ENCODE peak calls at places on chromosomes 13 and 19, in eight cellular contexts. L is K562, U is ovary, O is stomach, Q is transverse colon, N is suprapubic skin, J is tibial nerve, I is GM12878. K is an unnamed sample.

GRCh38 chr19:29810504-29810871 is 1.3 kb upstream of the CCNE1 start:
- DNase-seq in L (peak), U (peak), O (no peak), Q (peak), N (no peak), J (no peak), I (no peak), K (no peak)

GRCh38 chr13:36885901-36886300 is 34.1 kb downstream of the SMAD9 start:
- DNase-seq in L (no peak), U (no peak), O (no peak), Q (no peak), N (no peak), J (no peak), I (no peak), K (no peak)

GRCh38 chr19:29641597-29641996 is 23.7 kb upstream of the PLEKHF1 start:
- DNase-seq in L (no peak), U (no peak), O (no peak), Q (no peak), N (no peak), J (no peak), I (no peak), K (no peak)

GRCh38 chr19:14502334-14503092 is 6.6 kb upstream of the GIPC1 start:
- DNase-seq in L (no peak), U (no peak), O (no peak), Q (no peak), N (no peak), J (no peak), I (no peak), K (no peak)

GRCh38 chr19:3698386-3698950 is 1.8 kb downstream of the PIP5K1C start:
- DNase-seq in L (no peak), U (no peak), O (no peak), Q (no peak), N (no peak), J (no peak), I (no peak), K (no peak)

GRCh38 chr13:34867590-34867989 is 74.5 kb upstream of the NBEA start:
- DNase-seq in L (no peak), U (no peak), O (no peak), Q (no peak), N (no peak), J (no peak), I (peak), K (no peak)

GRCh38 chr19:35253316-35254286 is 4.8 kb downstream of the LSR start:
- DNase-seq in L (no peak), U (no peak), O (no peak), Q (no peak), N (no peak), J (no peak), I (no peak), K (peak)

GRCh38 chr13:113210834-113211233 is 1.4 kb downstream of the CUL4A start:
- DNase-seq in L (no peak), U (no peak), O (no peak), Q (no peak), N (no peak), J (no peak), I (no peak), K (no peak)

GRCh38 chr13:75812751-75813181 is 176.6 kb downstream of the LMO7 start:
- DNase-seq in L (no peak), U (no peak), O (peak), Q (no peak), N (no peak), J (no peak), I (no peak), K (no peak)

GRCh38 chr13:113970810-113971470 is 2.9 kb downstream of the C13orf46 start:
- DNase-seq in L (no peak), U (no peak), O (peak), Q (peak), N (peak), J (no peak), I (no peak), K (peak)

GRCh38 chr13:111179908-111180756 is 65.0 kb downstream of the ARHGEF7 start:
- DNase-seq in L (no peak), U (no peak), O (no peak), Q (no peak), N (no peak), J (no peak), I (no peak), K (no peak)

GRCh38 chr19:1116726-1117581 is 13.2 kb downstream of the GPX4 start:
- DNase-seq in L (no peak), U (no peak), O (no peak), Q (no peak), N (no peak), J (no peak), I (no peak), K (no peak)
- TF ChIP-seq EP300 in L (no peak), U (no peak), O (no peak), Q (no peak), N (no peak), J (no peak), I (no peak), K (no peak)

GRCh38 chr19:12833747-12834417 is 497 bp downstream of the RTBDN start:
- DNase-seq in L (peak), U (no peak), O (peak), Q (peak), N (no peak), J (no peak), I (no peak), K (no peak)
- H3K4me3 ChIP-seq in L (peak), U (peak), O (peak), Q (peak), N (peak), J (peak), I (peak), K (peak)

GRCh38 chr19:5789886-5790572 is 934 bp downstream of the DUS3L start:
- DNase-seq in L (no peak), U (no peak), O (no peak), Q (no peak), N (no peak), J (no peak), I (no peak), K (peak)
- TF ChIP-seq EP300 in L (no peak), U (no peak), O (no peak), Q (no peak), N (no peak), J (no peak), I (no peak), K (no peak)

GRCh38 chr13:50081106-50081898 is 66.1 kb downstream of the KCNRG start:
- DNase-seq in L (peak), U (peak), O (peak), Q (peak), N (peak), J (no peak), I (no peak), K (peak)

GRCh38 chr13:50081899-50082425 is 66.7 kb downstream of the KCNRG start:
- DNase-seq in L (peak), U (peak), O (peak), Q (peak), N (peak), J (peak), I (peak), K (peak)

GRCh38 chr13:50082426-50083283 is 67.4 kb downstream of the KCNRG start:
- DNase-seq in L (peak), U (peak), O (peak), Q (peak), N (peak), J (peak), I (peak), K (peak)

GRCh38 chr13:50080856-50081105 is 65.5 kb downstream of the KCNRG start:
- DNase-seq in L (no peak), U (no peak), O (no peak), Q (no peak), N (no peak), J (no peak), I (no peak), K (no peak)

DNA sequence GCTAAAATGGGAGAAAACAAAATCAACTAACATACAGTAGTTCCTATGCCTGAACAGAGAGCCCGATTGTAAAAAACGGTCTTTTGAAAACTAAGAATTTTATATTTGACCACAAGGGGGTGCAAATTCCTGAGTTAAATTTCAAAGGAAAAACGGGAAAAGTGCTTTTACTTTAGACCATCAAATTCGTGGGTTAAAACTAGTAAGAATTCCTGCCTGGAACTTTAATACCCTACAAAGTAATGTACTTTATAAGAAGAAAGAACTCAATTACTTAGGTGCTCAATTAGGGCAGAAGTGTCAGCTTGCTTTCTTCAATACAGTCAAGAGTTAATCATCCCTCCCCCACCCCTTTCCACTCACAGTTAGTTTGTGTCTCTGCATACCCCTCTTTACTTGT is 69.8 kb downstream of the KCNRG start:
- DNase-seq in L (no peak), U (no peak), O (no peak), Q (no peak), N (no peak), J (no peak), I (no peak), K (no peak)
- H3K4me3 ChIP-seq in L (peak), U (no peak), O (no peak), Q (no peak), N (no peak), J (peak), I (no peak), K (peak)

GRCh38 chr19:2462635-2463421 is 6.1 kb upstream of the LMNB2 start:
- DNase-seq in L (no peak), U (peak), O (peak), Q (peak), N (peak), J (peak), I (no peak), K (peak)
- TF ChIP-seq EP300 in L (no peak), U (no peak), O (no peak), Q (no peak), N (no peak), J (peak), I (no peak), K (no peak)

GRCh38 chr19:2488405-2488941 is 12.5 kb downstream of the GADD45B start:
- DNase-seq in L (peak), U (no peak), O (no peak), Q (peak), N (no peak), J (no peak), I (no peak), K (no peak)
- H3K4me3 ChIP-seq in L (no peak), U (peak), O (peak), Q (peak), N (peak), J (peak), I (no peak), K (peak)

DNA sequence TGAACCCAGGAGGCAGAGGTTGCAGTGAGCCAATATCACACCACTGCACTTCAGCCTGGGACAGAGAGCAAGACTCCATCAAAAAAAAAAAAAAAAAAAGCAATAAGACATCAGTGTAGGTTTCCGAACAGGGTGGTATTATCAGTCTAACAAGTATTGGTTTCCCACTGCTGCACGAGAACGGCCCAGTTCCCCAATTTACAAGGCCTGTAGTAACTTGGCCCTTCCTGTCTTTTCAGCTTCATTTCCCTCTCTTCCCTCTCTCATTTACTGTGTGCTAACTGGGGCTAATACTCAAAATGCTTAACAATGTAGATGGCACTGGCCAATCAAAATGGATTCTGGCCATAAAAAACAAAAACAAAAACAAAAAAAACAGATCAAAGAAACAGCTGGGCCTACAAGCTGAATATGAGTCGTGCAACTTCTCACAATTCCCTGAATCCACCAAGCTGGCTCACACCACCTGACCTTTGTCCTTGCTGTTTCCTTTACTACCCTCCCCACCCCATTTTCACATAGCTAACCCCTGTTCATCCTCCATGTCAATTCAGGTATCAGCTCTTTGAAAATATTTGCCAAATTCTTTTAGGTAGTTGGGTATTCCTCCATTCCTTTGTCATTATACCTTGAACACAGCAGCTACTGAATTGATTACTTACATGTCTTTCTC is 2.4 kb downstream of the TEX101 start:
- DNase-seq in L (no peak), U (no peak), O (no peak), Q (no peak), N (no peak), J (no peak), I (no peak), K (no peak)
- TF ChIP-seq EP300 in L (no peak), U (no peak), O (no peak), Q (no peak), N (no peak), J (no peak), I (no peak), K (no peak)

GRCh38 chr19:44212250-44212864 is at the start of gene ZNF227:
- DNase-seq in L (peak), U (peak), O (peak), Q (peak), N (peak), J (peak), I (peak), K (peak)
- H3K4me3 ChIP-seq in L (peak), U (peak), O (peak), Q (peak), N (peak), J (peak), I (peak), K (peak)

DNA sequence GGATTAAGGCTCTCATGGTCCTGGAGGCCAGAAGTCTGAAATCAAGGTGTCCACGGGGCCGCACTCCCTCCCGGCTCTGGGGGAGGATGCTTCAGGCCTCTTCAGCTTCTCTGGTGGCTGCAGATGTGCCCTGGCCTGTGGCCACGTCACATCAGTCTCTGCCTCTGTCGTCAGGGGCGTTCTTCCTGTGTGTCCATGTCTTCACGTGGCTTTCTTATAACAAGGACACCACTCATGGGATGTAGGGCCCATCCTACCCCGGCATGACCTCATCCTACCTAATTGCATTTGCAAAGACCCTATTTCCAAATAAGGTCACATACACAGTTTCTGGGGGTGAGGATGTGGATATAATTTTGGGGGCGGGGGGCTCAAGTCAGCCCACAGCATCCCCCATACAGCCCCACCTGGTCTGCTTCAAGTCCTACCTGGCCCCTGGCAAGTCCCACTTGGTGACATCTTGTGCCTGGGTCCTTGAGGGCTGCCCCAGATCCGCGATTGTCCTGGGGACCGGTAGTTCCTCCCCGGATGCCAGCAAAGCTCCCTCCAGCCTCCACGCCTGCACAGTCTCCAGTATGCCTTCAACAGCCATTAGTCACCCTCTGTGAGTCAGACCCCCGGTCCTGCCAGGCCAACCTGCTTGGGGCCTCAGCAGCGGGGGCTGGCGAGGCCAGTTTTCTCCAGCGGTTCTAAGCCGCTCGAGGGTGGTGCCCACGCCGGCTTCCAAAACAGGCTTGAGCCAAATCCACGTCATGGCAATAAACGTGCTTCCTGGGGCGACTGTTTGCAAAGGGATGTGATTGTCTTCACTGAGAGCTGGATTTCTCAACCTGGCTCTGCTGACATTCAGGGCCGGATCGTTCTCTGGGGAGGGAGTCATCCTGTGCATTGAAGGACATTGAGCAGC is 32.2 kb downstream of the MYO9B start:
- DNase-seq in L (no peak), U (peak), O (peak), Q (peak), N (peak), J (peak), I (no peak), K (peak)
- TF ChIP-seq EP300 in L (no peak), U (no peak), O (peak), Q (peak), N (no peak), J (peak), I (no peak), K (peak)